ENCODE peak calls at places on chromosomes 6 and 20, in six cellular contexts. W is HFFc6, Z is lower leg skin, U is fibroblast of lung, J is cardiac fibroblast, V is AG09319. X is an unnamed sample.

GRCh38 chr6:140912686-140913085 is 1220.0 kb upstream of the GJE1 start:
- DNase-seq in W (no peak), Z (no peak), U (no peak), J (no peak), V (no peak), X (no peak)

GRCh38 chr6:81237226-81237625 is 515.3 kb downstream of the TENT5A start:
- DNase-seq in W (no peak), Z (no peak), U (no peak), J (peak; percentile 30), V (no peak), X (no peak)

GRCh38 chr20:22160254-22160653 is 424.1 kb downstream of the FOXA2 start:
- DNase-seq in W (no peak), Z (peak; percentile 86), U (no peak), J (no peak), V (no peak), X (no peak)

GRCh38 chr20:20547221-20547875 is 165.1 kb downstream of the RALGAPA2 start:
- DNase-seq in W (peak; percentile 6), Z (no peak), U (peak; percentile 73), J (peak; percentile 8), V (no peak), X (no peak)

GRCh38 chr6:43669922-43670622 is 17.5 kb downstream of the MRPS18A start:
- DNase-seq in W (no peak), Z (no peak), U (no peak), J (no peak), V (no peak), X (peak; percentile 51)

GRCh38 chr6:32979720-32980487 is 11.5 kb downstream of the BRD2 start:
- DNase-seq in W (no peak), Z (no peak), U (no peak), J (no peak), V (no peak), X (no peak)

GRCh38 chr6:129490551-129491245 is 219.3 kb downstream of the ARHGAP18 start:
- DNase-seq in W (peak; percentile 96), Z (no peak), U (peak; percentile 98), J (peak; percentile 99), V (peak; percentile 86), X (peak; percentile 53)

GRCh38 chr20:63775096-63775978 is 35.8 kb downstream of the SLC2A4RG start:
- DNase-seq in W (no peak), Z (no peak), U (peak; percentile 46), J (no peak), V (no peak), X (no peak)

GRCh38 chr6:149454405-149454848 is 30.4 kb downstream of the ZC3H12D start:
- DNase-seq in W (peak; percentile 91), Z (peak; percentile 97), U (peak; percentile 88), J (peak; percentile 91), V (peak; percentile 86), X (no peak)

GRCh38 chr6:7765575-7766325 is 39.9 kb downstream of the BMP6 start:
- DNase-seq in W (peak; percentile 43), Z (no peak), U (peak; percentile 35), J (peak; percentile 55), V (no peak), X (no peak)

GRCh38 chr6:163404825-163405265 is 9.7 kb upstream of the QKI start:
- DNase-seq in W (no peak), Z (no peak), U (no peak), J (peak; percentile 86), V (no peak), X (no peak)

GRCh38 chr20:13671500-13672288 is 33.0 kb upstream of the TASP1 start:
- DNase-seq in W (peak; percentile 37), Z (no peak), U (peak; percentile 90), J (peak; percentile 66), V (no peak), X (no peak)

DNA sequence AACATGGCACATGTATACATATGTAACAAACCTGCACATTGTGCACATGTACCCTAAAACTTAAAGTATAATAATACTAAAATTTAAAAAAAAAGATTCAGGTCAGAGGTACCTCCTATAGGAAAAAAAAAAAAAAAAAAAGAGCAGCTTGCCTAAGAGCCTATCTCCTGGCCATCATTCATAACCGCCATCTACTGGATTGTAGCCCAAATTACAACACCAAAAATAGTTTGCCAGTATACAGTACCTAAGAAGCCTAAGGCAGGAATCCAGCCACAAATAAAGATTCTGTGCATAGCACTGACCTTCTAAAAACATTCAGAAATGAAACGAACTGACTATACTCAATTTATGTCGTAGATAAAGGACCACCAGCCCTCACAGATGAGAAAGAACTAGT is 438.4 kb upstream of the ADGRB3 start:
- DNase-seq in W (no peak), Z (no peak), U (peak; percentile 37), J (peak; percentile 54), V (no peak), X (peak; percentile 7)
- TF ChIP-seq CTCF in W (peak; percentile 32), Z (no peak), U (no peak), J (peak; percentile 30), V (no peak), X (no peak)

GRCh38 chr6:71080151-71080550 is 123.3 kb upstream of the B3GAT2 start:
- DNase-seq in W (no peak), Z (no peak), U (peak; percentile 19), J (no peak), V (no peak), X (no peak)
- TF ChIP-seq CTCF in W (no peak), Z (no peak), U (no peak), J (no peak), V (no peak), X (no peak)

GRCh38 chr6:54993294-54993693 is 146.7 kb downstream of the FAM83B start:
- DNase-seq in W (no peak), Z (no peak), U (no peak), J (no peak), V (no peak), X (no peak)

GRCh38 chr6:54991761-54992330 is 145.3 kb downstream of the FAM83B start:
- DNase-seq in W (no peak), Z (no peak), U (no peak), J (no peak), V (no peak), X (no peak)

GRCh38 chr6:54990001-54990400 is 143.4 kb downstream of the FAM83B start:
- DNase-seq in W (no peak), Z (no peak), U (no peak), J (no peak), V (no peak), X (no peak)

GRCh38 chr6:54993948-54994347 is 147.4 kb downstream of the FAM83B start:
- DNase-seq in W (no peak), Z (no peak), U (no peak), J (no peak), V (no peak), X (no peak)

DNA sequence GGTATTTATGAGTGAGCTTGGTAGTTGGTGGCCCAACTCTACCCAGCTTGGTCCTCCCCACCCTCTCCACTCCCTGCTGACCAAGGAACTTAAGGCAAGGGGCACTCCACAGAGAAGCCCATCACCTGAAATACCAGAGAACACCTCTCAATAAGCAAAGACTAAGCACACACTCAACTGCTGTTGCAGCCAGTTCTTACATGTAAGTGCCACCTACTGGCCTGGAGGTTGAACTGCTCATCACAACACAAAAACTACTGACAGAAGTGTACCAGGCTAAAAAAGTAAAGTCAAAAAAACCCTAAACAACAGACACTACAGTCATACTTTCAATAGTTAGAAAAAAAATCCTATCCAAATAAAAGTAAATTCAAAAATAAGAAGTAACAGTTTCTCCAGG is 146.2 kb downstream of the FAM83B start:
- DNase-seq in W (no peak), Z (no peak), U (no peak), J (peak; percentile 25), V (no peak), X (no peak)
- TF ChIP-seq CTCF in W (peak; percentile 71), Z (no peak), U (peak; percentile 14), J (peak; percentile 37), V (peak; percentile 17), X (no peak)

DNA sequence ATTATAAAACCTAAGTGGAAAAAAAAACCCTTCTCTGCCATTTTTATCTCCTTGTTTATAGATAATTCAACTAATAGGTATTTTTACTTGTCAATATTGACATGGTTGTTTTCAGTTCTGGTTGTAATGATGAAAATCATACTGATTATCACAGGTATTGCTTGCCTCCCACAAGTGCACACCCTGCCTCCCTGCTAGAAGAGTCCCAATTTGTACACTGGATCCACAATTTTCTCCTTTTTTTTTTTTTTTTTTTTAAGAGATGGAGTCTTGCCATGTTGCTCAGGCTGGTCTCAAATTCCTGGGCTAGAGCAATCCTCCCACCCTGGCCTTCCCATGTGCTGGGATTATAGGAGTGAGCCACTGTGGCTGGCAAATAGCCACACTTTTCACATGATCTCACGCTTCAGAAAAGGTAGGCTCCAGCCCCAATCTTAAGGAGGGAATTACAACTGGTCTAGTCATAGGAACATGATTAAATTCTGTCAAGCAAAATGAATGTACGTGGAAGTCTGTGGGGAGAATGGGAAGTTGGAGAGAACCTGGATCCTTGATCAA is 12.3 kb downstream of the DYNLT2 start:
- DNase-seq in W (no peak), Z (no peak), U (no peak), J (no peak), V (no peak), X (no peak)
- TF ChIP-seq CTCF in W (no peak), Z (no peak), U (no peak), J (no peak), V (no peak), X (no peak)

GRCh38 chr20:23178806-23179205 is 92.7 kb upstream of the CD93 start:
- DNase-seq in W (no peak), Z (no peak), U (no peak), J (no peak), V (no peak), X (no peak)
- TF ChIP-seq CTCF in W (peak; percentile 9), Z (no peak), U (no peak), J (no peak), V (no peak), X (no peak)

GRCh38 chr6:118284736-118285360 is 263.2 kb upstream of the PLN start:
- DNase-seq in W (no peak), Z (no peak), U (peak; percentile 20), J (peak; percentile 39), V (no peak), X (no peak)
- TF ChIP-seq CTCF in W (peak; percentile 75), Z (no peak), U (peak; percentile 62), J (peak; percentile 37), V (peak; percentile 51), X (no peak)

X was measured in GM13976.